ENCODE peak calls at places on chromosomes 4 and X, in eight cellular contexts. O, D, Y, C, L, T, N and R are unnamed samples.

GRCh38 chrX:125758819-125759218 is 407.3 kb downstream of the DCAF12L2 start:
- DNase-seq in O (no peak), T (no peak), N (no peak), L (no peak), C (no peak), D (no peak), Y (no peak), R (no peak)

GRCh38 chrX:115894087-115894486 is 276.5 kb upstream of the AGTR2 start:
- DNase-seq in O (no peak), T (no peak), L (peak), C (no peak), N (no peak), D (no peak), Y (peak), R (peak)

GRCh38 chr4:8594097-8595038 is 1.8 kb downstream of the CPZ start:
- DNase-seq in C (peak), Y (peak), L (peak), D (no peak), N (peak), O (peak), T (peak), R (peak)

GRCh38 chrX:136269921-136270320 is 18.7 kb upstream of the MAP7D3 start:
- DNase-seq in L (no peak), Y (no peak), O (no peak), D (no peak), C (no peak), N (no peak), T (no peak), R (no peak)

GRCh38 chr4:8818063-8818881 is 53.4 kb downstream of the HMX1 start:
- DNase-seq in N (peak), D (no peak), C (no peak), L (no peak), Y (no peak), T (no peak), O (no peak), R (peak)

GRCh38 chr4:55736605-55737183 is 82.9 kb upstream of the EXOC1L start:
- DNase-seq in Y (peak), C (no peak), D (no peak), L (no peak), O (no peak), N (no peak), T (no peak), R (no peak)

GRCh38 chr4:182346675-182347375 is 103.6 kb downstream of the TENM3 start:
- DNase-seq in N (no peak), C (no peak), Y (no peak), T (no peak), L (no peak), D (no peak), O (no peak), R (peak)

GRCh38 chr4:67531349-67531748 is 14.0 kb downstream of the CENPC start:
- DNase-seq in L (no peak), Y (no peak), N (no peak), C (no peak), O (no peak), D (no peak), T (no peak), R (no peak)

GRCh38 chr4:72031868-72032619 is at the start of gene NPFFR2:
- DNase-seq in Y (peak), L (peak), O (peak), D (no peak), C (no peak), N (peak), T (no peak), R (peak)

GRCh38 chr4:77047037-77047436 is 28.8 kb downstream of the CCNI start:
- DNase-seq in O (no peak), Y (peak), L (no peak), T (no peak), N (no peak), D (no peak), C (no peak), R (no peak)

DNA sequence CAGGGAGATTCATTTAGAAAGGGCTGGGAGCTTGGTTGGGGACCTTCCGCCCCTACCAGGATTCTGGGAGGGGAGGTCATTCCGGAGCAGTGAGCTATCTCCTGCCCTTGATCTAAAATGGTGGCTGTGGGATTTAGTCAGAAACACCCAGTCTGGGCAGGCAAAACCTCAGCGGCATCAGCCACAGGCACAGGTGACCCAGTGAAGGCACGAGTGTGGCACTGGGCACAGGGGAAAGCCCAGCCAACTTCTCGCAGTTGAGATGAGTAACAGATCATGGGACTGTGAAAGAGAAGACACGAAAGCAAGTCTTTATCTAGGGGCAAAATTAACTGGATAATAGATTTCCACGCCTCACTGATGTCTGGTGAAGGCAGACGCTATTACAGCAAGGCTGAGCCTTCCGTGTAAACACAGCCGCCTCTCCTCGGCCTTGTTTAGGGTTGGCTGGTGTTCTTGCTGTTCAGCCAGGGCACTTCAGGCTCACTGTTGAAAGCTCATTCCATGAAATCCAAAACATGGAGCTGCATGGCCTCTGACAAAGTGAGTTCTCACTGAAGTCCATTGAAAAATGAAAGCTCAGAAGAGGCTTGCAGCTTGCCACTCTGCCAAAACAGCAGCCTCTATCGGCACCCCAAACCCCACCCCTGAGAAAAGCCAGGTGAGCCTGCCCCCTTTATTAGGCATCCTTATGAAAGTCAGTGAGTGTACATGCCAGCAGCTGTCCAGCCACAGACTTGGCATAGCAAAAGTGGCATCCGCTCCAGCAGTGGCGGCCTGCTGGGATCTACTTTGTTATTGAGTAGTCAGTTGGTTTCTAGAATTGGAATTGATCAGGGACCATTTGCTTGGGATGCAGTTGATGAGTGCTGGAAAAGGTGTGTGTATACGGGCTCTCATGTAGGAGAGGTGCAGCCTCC is 102.3 kb upstream of the MTM1 start:
- DNase-seq in L (no peak), Y (no peak), N (no peak), C (no peak), O (no peak), D (no peak), T (no peak), R (no peak)
- TF ChIP-seq CTCF in L (no peak), Y (no peak), N (no peak), C (no peak), O (no peak), D (no peak), T (no peak), R (no peak)

GRCh38 chr4:996994-997374 is 3.8 kb upstream of the SLC26A1 start:
- DNase-seq in Y (no peak), N (peak), O (no peak), D (no peak), L (no peak), T (no peak), C (no peak), R (no peak)
- TF ChIP-seq CTCF in Y (no peak), N (no peak), O (no peak), D (no peak), L (no peak), T (no peak), C (no peak), R (no peak)

DNA sequence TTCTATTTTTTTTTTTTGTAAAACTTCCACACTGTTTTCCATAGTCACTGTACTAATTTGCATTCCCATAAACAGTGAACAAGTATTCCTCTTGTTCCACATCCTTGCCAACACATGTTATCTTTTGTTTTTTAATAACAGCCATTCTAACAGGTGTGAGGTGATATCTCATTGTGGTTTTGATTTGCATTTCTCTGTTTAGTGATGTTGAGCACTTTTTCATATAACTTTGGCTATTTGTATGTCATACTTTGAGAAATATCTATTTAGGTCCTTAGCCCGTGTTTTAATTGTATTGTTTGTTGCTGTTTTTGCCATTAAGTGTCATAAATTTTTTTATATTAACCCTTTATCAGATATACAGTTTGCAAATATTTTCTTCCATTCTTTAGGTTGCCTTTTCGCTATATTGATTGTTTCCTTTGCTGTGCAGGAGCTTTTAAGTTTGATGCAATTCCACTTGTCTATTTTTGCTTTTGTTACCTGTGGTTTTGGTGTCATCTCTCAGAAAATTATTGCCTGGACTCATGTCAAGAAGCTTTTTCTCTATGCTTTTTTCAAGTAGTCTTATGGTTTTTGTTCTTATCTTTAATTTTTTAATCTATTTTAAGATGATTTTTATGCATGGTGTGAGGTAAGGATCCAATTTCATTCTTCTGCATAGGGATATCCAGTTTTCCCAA is 27.9 kb upstream of the NDNF start:
- DNase-seq in T (no peak), Y (no peak), D (no peak), O (no peak), N (no peak), C (no peak), L (no peak), R (no peak)
- TF ChIP-seq CTCF in T (no peak), Y (no peak), D (no peak), O (no peak), N (no peak), C (no peak), L (no peak), R (no peak)

GRCh38 chr4:924107-925096 is 7.7 kb downstream of the GAK start:
- DNase-seq in T (no peak), L (no peak), Y (peak), D (peak), C (no peak), O (no peak), N (no peak), R (no peak)

GRCh38 chr4:925771-926500 is 6.2 kb downstream of the GAK start:
- DNase-seq in Y (no peak), N (no peak), T (no peak), O (no peak), C (no peak), L (no peak), D (no peak), R (no peak)

GRCh38 chr4:925171-925570 is 6.9 kb downstream of the GAK start:
- DNase-seq in C (no peak), D (no peak), N (no peak), T (no peak), O (no peak), Y (no peak), L (no peak), R (peak)

GRCh38 chr4:929096-929765 is 2.9 kb downstream of the GAK start:
- DNase-seq in T (no peak), D (no peak), C (no peak), L (no peak), Y (no peak), O (no peak), N (no peak), R (no peak)

GRCh38 chr4:926538-926937 is 5.6 kb downstream of the GAK start:
- DNase-seq in D (no peak), C (no peak), T (no peak), O (peak), Y (peak), L (no peak), N (no peak), R (peak)
- TF ChIP-seq CTCF in D (no peak), C (peak), T (peak), O (peak), Y (peak), L (peak), N (no peak), R (peak)

DNA sequence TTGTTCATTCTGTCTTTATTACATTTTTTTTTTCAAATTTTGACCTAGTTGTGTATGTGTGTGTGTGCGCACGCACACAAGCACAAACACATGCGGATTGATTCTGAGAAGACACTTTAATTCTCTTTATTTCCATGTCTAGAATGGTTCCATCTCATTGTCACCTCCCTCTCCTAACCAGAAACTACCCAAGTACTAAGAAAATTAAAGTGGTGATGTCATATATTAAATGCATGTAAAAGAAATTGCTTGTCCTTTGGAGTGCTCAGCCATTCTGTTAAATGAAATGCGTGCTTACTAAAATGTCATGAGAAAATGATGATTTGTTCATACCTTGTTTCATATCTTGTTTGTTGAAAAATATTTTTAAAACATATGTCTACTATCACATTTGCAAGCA is 1297.0 kb upstream of the TENM3 start:
- DNase-seq in Y (no peak), L (no peak), C (no peak), D (no peak), O (no peak), N (no peak), T (no peak), R (no peak)
- TF ChIP-seq CTCF in Y (no peak), L (no peak), C (no peak), D (no peak), O (no peak), N (no peak), T (no peak), R (no peak)

GRCh38 chr4:148770377-148770776 is 328.2 kb upstream of the NR3C2 start:
- DNase-seq in C (no peak), T (no peak), D (no peak), L (no peak), Y (no peak), O (no peak), N (no peak), R (no peak)
- TF ChIP-seq CTCF in C (no peak), T (no peak), D (no peak), L (no peak), Y (no peak), O (no peak), N (no peak), R (no peak)

DNA sequence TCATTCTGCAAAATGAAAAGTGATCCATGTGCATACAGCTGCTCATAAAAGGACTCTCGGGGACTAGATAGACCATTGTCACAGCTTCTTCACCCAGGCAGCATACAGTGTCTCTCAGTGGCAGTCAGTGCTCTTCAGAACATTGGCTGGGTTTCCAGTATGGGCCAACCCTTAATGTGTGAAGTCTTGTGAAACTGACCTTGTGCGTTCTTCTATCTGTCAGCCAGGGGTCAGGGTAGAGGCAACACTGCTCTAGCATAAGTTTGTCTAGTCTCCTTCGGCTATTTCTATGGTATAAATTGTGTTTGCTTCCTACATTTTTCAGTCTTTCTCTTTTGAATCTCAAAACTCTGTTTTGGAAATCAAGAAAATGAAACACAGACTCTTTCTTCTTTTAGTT is 37.0 kb upstream of the SMIM31 start:
- DNase-seq in L (no peak), N (no peak), O (no peak), Y (no peak), T (no peak), D (no peak), C (no peak), R (no peak)
- TF ChIP-seq CTCF in L (no peak), N (no peak), O (no peak), Y (no peak), T (no peak), D (no peak), C (no peak), R (no peak)